ENCODE peak calls at places on chromosome 16, in five cellular contexts. O, D, H, K and W are unnamed samples.

GRCh38 chr16:85027968-85028637 is 508 bp downstream of the KIAA0513 start:
- DNase-seq in D (no peak), K (no peak), O (no peak), H (peak), W (no peak)

GRCh38 chr16:11431915-11432465 is 86.7 kb downstream of the RMI2 start:
- DNase-seq in D (no peak), H (no peak), O (no peak), K (peak), W (no peak)

GRCh38 chr16:66412182-66412581 is 14.9 kb upstream of the BEAN1 start:
- DNase-seq in H (no peak), K (no peak), D (no peak), O (no peak), W (no peak)

GRCh38 chr16:85664580-85665372 is 24.0 kb downstream of the GINS2 start:
- DNase-seq in K (no peak), O (no peak), H (no peak), D (no peak), W (no peak)

GRCh38 chr16:77172964-77173363 is 18.0 kb upstream of the MON1B start:
- DNase-seq in O (no peak), H (no peak), D (no peak), K (no peak), W (no peak)

GRCh38 chr16:17511340-17511739 is 40.6 kb upstream of the XYLT1 start:
- DNase-seq in D (no peak), H (no peak), K (no peak), O (no peak), W (no peak)

GRCh38 chr16:73308776-73309175 is 260.8 kb upstream of the ZFHX3 start:
- DNase-seq in D (no peak), H (no peak), O (no peak), K (no peak), W (no peak)

GRCh38 chr16:23274968-23275367 is 27.1 kb upstream of the SCNN1B start:
- DNase-seq in O (no peak), H (peak), K (peak), D (peak), W (no peak)

GRCh38 chr16:89484923-89485679 is 5.3 kb downstream of the ANKRD11 start:
- DNase-seq in H (no peak), K (no peak), O (no peak), D (no peak), W (peak)

GRCh38 chr16:66924527-66925321 is 611 bp downstream of the RRAD start:
- DNase-seq in K (no peak), O (no peak), H (peak), D (no peak), W (no peak)

GRCh38 chr16:785563-786535 is 2.3 kb downstream of the RPUSD1 start:
- DNase-seq in O (peak), H (peak), K (peak), D (no peak), W (no peak)

GRCh38 chr16:58047557-58048348 is 22.2 kb downstream of the MMP15 start:
- DNase-seq in O (no peak), D (no peak), H (peak), K (no peak), W (no peak)
- TF ChIP-seq SRF in O (no peak), D (no peak), H (no peak), K (no peak), W (no peak)

DNA sequence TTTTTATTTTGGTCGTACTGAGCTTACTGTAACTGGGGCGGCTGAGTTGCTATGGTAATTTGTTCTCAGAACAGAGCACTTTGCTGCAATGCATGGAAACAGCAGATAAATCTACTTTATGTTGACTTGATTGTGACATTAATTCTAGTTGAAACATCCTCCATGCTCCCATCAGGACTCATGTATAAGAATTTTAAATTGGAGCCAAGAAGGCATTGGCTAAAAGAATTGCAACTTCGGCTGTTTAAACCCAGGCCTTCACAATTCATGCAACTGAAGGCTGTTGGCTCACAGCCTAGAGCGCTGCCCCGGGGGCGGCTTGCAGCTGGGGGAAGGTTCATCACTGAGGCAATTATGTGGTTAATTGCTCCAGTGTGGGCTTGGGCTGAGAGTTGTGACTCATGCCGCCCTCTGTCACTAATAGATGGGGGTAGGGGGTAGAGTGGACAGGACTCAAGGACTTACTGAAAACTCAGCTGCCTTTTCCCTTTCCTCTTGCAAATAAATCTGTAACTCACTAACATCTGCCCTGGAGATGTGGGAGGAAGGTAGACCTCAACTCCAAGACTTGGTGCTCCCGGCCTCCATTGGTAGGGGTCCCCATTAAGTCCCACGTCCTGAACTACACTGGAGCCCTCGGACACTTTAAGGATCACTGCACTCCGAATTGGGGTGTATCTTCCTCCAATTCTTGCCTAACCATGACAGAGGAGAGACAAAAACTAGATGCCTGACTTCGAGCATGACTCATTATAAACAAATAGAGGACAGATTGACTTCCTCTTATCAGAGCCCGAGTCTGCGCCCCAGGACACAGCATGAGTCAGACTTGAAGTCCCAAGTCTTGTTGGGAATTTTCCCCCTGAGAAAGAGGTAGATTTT is 37.5 kb downstream of the ERCC4 start:
- DNase-seq in H (peak), O (no peak), K (peak), D (peak), W (peak)
- TF ChIP-seq POLR2AphosphoS5 in H (peak), O (no peak), K (no peak), D (no peak), W (no peak)

DNA sequence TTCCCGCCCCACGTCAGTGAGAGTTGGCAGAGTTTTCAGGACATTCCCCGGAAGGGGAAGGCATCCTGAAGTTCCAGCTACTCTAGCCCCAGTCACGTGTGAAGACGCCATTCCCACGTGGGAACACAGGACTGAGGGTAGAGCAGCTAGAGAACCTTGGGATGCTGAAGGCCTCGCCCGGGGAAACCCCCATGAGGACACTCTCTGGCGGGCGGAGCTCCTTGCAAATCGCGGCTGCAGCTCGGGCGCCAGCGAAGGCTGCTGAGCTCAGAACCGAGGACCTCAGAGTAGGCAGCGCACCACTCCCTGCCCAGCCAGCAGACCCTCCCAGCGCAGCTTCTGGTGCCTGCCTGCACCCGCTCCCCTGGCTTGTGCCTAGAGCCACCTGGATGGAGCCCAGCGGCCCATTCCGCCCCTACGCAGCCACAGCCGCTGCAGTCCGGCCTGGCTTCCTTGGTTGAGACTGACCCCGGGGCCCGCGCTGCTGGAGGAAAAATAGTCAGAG is 51.9 kb downstream of the SHCBP1 start:
- DNase-seq in D (no peak), K (no peak), O (no peak), H (no peak), W (no peak)
- TF ChIP-seq SRF in D (no peak), K (no peak), O (no peak), H (no peak), W (no peak)

GRCh38 chr16:16063685-16064084 is 114.3 kb downstream of the ABCC1 start:
- DNase-seq in H (peak), K (no peak), D (no peak), O (no peak), W (no peak)

GRCh38 chr16:16062023-16062932 is 112.9 kb downstream of the ABCC1 start:
- DNase-seq in O (no peak), H (peak), D (no peak), K (no peak), W (no peak)

GRCh38 chr16:16071631-16072244 is 122.3 kb downstream of the ABCC1 start:
- DNase-seq in H (no peak), D (no peak), O (no peak), K (peak), W (no peak)

GRCh38 chr16:16064874-16065384 is 115.5 kb downstream of the ABCC1 start:
- DNase-seq in K (no peak), H (no peak), D (no peak), O (no peak), W (no peak)

DNA sequence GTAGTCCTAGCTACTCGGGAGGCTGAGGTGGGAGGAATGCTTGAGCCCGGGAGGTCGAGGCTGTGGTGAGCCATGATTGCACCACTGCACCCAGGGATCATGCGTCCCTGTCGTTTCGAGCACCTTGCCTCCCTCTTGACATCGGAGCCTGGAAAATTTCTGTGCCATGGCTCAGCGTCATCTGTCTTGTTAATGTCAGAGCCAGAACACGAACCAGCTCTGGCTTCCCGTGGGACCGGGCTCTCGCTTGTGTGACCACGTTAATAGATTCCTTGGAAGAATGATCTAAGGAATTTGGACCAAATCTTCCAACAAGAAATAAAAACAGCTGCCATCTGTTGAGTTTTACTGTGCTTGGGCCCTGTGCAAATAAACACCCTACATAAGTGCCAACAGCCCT is 117.7 kb downstream of the ABCC1 start:
- DNase-seq in K (no peak), D (no peak), O (no peak), H (no peak), W (no peak)
- TF ChIP-seq POLR2AphosphoS5 in K (no peak), D (no peak), O (no peak), H (no peak), W (no peak)

DNA sequence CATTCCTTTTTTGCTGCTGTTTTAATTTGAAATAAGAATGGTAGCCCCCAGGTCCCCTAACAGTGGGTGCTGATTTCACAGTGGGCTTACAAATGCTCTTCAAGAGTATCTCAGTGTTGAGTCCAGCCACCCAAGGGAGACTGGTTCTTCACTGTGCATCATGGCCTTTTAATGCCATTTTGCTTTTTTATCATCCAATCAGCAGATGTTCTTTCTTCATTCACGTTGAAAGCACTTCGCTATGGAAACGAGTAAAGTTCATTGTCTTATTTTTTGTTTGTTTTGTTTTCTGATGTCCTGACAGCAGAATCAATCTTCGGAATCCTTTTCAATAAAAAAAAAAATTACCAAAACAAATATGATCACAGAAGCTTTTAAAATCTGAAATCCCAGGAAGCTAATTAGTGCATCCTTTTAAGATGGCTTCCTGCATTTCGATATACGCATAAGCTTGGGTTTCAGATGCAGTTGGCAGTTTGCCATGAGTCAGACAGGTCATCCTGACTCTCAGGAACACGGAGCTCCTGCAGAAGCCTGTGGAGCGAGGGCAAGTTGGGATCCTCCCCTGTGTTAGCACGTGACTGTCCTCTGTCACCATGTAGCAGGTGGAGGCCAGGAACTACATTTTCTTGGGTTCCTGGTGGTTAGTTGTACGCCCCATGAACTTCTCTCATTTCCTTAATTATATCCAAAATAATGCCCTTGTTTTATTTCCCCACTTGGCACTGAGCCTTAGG is 428.9 kb downstream of the MAF start:
- DNase-seq in D (no peak), O (no peak), H (no peak), K (no peak), W (no peak)
- TF ChIP-seq SRF in D (no peak), O (no peak), H (no peak), K (no peak), W (no peak)

DNA sequence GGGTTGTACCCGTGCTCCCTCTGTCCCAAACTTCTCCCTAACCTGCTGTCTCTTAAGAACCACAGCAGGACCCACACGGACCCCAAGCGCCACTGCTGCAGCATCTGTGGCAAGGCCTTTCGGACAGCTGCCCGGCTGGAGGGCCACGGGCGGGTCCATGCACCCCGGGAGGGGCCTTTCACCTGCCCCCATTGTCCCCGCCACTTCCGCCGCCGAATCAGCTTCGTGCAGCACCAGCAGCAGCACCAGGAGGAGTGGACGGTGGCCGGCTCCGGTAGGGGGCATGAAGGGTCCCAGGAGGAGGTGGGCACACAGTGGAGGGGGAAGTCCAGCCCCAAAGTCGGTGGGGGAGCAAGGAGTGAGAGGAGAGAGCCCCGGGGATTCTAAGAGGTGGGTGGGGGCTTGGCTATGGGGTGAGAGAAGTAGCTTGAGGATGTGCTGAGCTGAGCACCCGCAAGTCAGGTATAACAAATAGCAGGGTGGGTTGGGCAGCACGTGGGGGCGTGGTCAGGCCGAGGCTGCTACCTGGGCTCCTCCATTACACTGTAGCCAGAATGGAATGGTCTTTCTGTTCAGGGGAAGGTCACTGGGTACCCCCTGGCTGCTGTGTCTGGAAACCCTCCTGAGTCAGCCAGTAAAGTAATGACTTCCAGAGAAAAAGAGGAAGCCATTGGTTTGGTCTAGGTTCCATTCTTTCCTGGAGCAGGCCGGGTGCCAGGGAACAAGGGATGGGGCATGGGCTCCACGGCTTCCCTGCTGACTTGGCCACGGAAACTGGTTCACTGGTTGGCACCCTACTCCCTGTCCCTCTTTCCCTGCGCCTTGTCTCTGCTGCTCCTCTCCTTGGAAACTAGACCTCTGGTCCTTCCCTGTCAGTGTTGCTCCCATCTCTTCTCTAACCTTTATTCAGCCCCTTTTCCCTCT is 7.1 kb downstream of the PRSS53 start:
- DNase-seq in D (no peak), K (no peak), O (no peak), H (no peak), W (no peak)
- TF ChIP-seq POLR2AphosphoS5 in D (peak), K (no peak), O (no peak), H (peak), W (no peak)

GRCh38 chr16:68037820-68038597 is 14.9 kb downstream of the DUS2 start:
- DNase-seq in D (no peak), K (no peak), O (no peak), H (no peak), W (peak)

GRCh38 chr16:68035227-68035626 is 12.1 kb downstream of the DUS2 start:
- DNase-seq in K (no peak), H (no peak), D (no peak), O (no peak), W (no peak)

GRCh38 chr16:68041783-68042182 is 18.7 kb downstream of the DUS2 start:
- DNase-seq in H (no peak), D (no peak), K (no peak), O (no peak), W (no peak)

GRCh38 chr16:68040506-68041288 is 17.6 kb downstream of the DUS2 start:
- DNase-seq in D (peak), O (peak), K (peak), H (peak), W (peak)
- TF ChIP-seq SRF in D (no peak), O (no peak), K (no peak), H (no peak), W (no peak)

GRCh38 chr16:4179020-4179419 is 62.8 kb upstream of the ADCY9 start:
- DNase-seq in O (no peak), D (peak), K (peak), H (no peak), W (no peak)
- TF ChIP-seq POLR2AphosphoS5 in O (no peak), D (peak), K (no peak), H (no peak), W (no peak)